ENCODE peak calls at places on chromosomes 7 and 10, in six cellular contexts. F, I, Y, Q, C and M are unnamed samples.

GRCh38 chr10:96670786-96671185 is 49.5 kb downstream of the PIK3AP1 start:
- DNase-seq in F (no peak), I (no peak), Y (no peak), Q (no peak), C (no peak), M (no peak)

GRCh38 chr7:97733276-97734206 is 1.7 kb downstream of the TAC1 start:
- DNase-seq in F (no peak), I (no peak), Y (no peak), Q (no peak), C (peak), M (no peak)

GRCh38 chr10:28939352-28940157 is 262.2 kb downstream of the BAMBI start:
- DNase-seq in F (no peak), I (peak), Y (peak), Q (peak), C (peak), M (no peak)

GRCh38 chr7:102255501-102255900 is 31.2 kb upstream of the SH2B2 start:
- DNase-seq in F (no peak), I (no peak), Y (no peak), Q (no peak), C (no peak), M (no peak)

GRCh38 chr7:26686448-26686981 is 177.9 kb downstream of the SKAP2 start:
- DNase-seq in F (peak), I (no peak), Y (peak), Q (peak), C (no peak), M (no peak)

GRCh38 chr7:107966701-107967100 is 36.3 kb downstream of the LAMB1 start:
- DNase-seq in F (no peak), I (no peak), Y (no peak), Q (no peak), C (peak), M (no peak)

GRCh38 chr10:99443483-99443882 is 13.1 kb upstream of the GOT1 start:
- DNase-seq in F (no peak), I (no peak), Y (no peak), Q (no peak), C (no peak), M (no peak)

GRCh38 chr7:141442781-141443180 is 108.4 kb upstream of the AGK start:
- DNase-seq in F (no peak), I (no peak), Y (no peak), Q (no peak), C (peak), M (no peak)

GRCh38 chr10:123126246-123126645 is 9.5 kb upstream of the HMX3 start:
- DNase-seq in F (no peak), I (no peak), Y (no peak), Q (no peak), C (no peak), M (no peak)

GRCh38 chr7:30618080-30618676 is 23.5 kb downstream of the GARS1 start:
- DNase-seq in F (no peak), I (no peak), Y (no peak), Q (no peak), C (no peak), M (no peak)

GRCh38 chr7:36303202-36304098 is 86.2 kb upstream of the ANLN start:
- DNase-seq in F (peak), I (peak), Y (peak), Q (peak), C (peak), M (no peak)

GRCh38 chr7:151790826-151791379 is 86.0 kb downstream of the PRKAG2 start:
- DNase-seq in F (no peak), I (no peak), Y (no peak), Q (peak), C (no peak), M (no peak)

GRCh38 chr10:46555713-46556514 is 544 bp downstream of the GPRIN2 start:
- DNase-seq in F (peak), I (peak), Y (peak), Q (peak), C (peak), M (no peak)

GRCh38 chr10:47368431-47369180 is 15.5 kb downstream of the ZNF488 start:
- DNase-seq in F (no peak), I (no peak), Y (no peak), Q (no peak), C (no peak), M (no peak)

GRCh38 chr7:81244213-81244612 is 325.4 kb upstream of the SEMA3C start:
- DNase-seq in F (no peak), I (no peak), Y (no peak), Q (no peak), C (no peak), M (no peak)

GRCh38 chr10:49360271-49361177 is 35.4 kb downstream of the DRGX start:
- DNase-seq in F (no peak), I (no peak), Y (peak), Q (no peak), C (peak), M (peak)

GRCh38 chr7:17320102-17320497 is 21.6 kb downstream of the AHR start:
- DNase-seq in F (no peak), I (no peak), Y (no peak), Q (no peak), C (no peak), M (no peak)

GRCh38 chr7:140349172-140349771 is 49.1 kb downstream of the SLC37A3 start:
- DNase-seq in F (no peak), I (no peak), Y (no peak), Q (no peak), C (no peak), M (no peak)

GRCh38 chr7:142796501-142797341 is 26.0 kb downstream of the PRSS2 start:
- DNase-seq in F (no peak), I (no peak), Y (no peak), Q (no peak), C (no peak), M (no peak)

GRCh38 chr7:1172666-1173523 is 12.9 kb upstream of the ZFAND2A start:
- DNase-seq in F (no peak), I (no peak), Y (no peak), Q (no peak), C (no peak), M (no peak)

GRCh38 chr7:142797342-142797798 is 26.6 kb downstream of the PRSS2 start:
- DNase-seq in F (no peak), I (no peak), Y (no peak), Q (no peak), C (no peak), M (no peak)

GRCh38 chr7:12911053-12911452 is 223.6 kb downstream of the ARL4A start:
- DNase-seq in F (no peak), I (no peak), Y (no peak), Q (no peak), C (no peak), M (no peak)

GRCh38 chr7:156491435-156491834 is 149.1 kb upstream of the RNF32 start:
- DNase-seq in F (no peak), I (no peak), Y (no peak), Q (no peak), C (no peak), M (no peak)

GRCh38 chr10:50431118-50431517 is 179.8 kb upstream of the ASAH2 start:
- DNase-seq in F (no peak), I (no peak), Y (no peak), Q (no peak), C (no peak), M (no peak)

GRCh38 chr10:93993782-93994668 is at the start of gene PLCE1:
- DNase-seq in F (peak), I (peak), Y (peak), Q (peak), C (peak), M (no peak)

GRCh38 chr10:21675157-21675796 is 141.2 kb downstream of the MLLT10 start:
- DNase-seq in F (no peak), I (no peak), Y (no peak), Q (no peak), C (no peak), M (no peak)

GRCh38 chr10:62735464-62736188 is 68.9 kb upstream of the ADO start:
- DNase-seq in F (no peak), I (no peak), Y (no peak), Q (no peak), C (no peak), M (no peak)

GRCh38 chr10:5817322-5818047 is 4.3 kb upstream of the GDI2 start:
- DNase-seq in F (no peak), I (no peak), Y (no peak), Q (no peak), C (no peak), M (no peak)

GRCh38 chr10:51700228-51700835 is 937 bp upstream of the CSTF2T start:
- DNase-seq in F (peak), I (peak), Y (no peak), Q (no peak), C (no peak), M (no peak)

GRCh38 chr10:89207801-89208551 is 859 bp upstream of the CH25H start:
- DNase-seq in F (peak), I (peak), Y (peak), Q (peak), C (peak), M (peak)

GRCh38 chr7:7732566-7733290 is 14.3 kb upstream of the RPA3 start:
- DNase-seq in F (no peak), I (no peak), Y (no peak), Q (no peak), C (no peak), M (no peak)

GRCh38 chr7:148856035-148856881 is 27.8 kb downstream of the EZH2 start:
- DNase-seq in F (peak), I (peak), Y (no peak), Q (no peak), C (no peak), M (no peak)

GRCh38 chr10:60441515-60441914 is 51.8 kb upstream of the ANK3 start:
- DNase-seq in F (no peak), I (no peak), Y (no peak), Q (no peak), C (no peak), M (no peak)

GRCh38 chr10:47237316-47238260 is 62.4 kb upstream of the GDF10 start:
- DNase-seq in F (no peak), I (no peak), Y (no peak), Q (no peak), C (no peak), M (no peak)

GRCh38 chr7:134313543-134313942 is 3.2 kb downstream of the SLC35B4 start:
- DNase-seq in F (no peak), I (peak), Y (no peak), Q (no peak), C (no peak), M (no peak)

GRCh38 chr7:97117035-97117371 is 495 bp upstream of the SDHAF3 start:
- DNase-seq in F (peak), I (no peak), Y (no peak), Q (no peak), C (no peak), M (no peak)

GRCh38 chr10:100006241-100006886 is 3.4 kb downstream of the DNMBP start:
- DNase-seq in F (no peak), I (no peak), Y (peak), Q (no peak), C (no peak), M (no peak)

GRCh38 chr10:122551450-122551849 is 9.1 kb upstream of the DMBT1 start:
- DNase-seq in F (no peak), I (no peak), Y (no peak), Q (no peak), C (peak), M (no peak)

GRCh38 chr10:101287183-101287830 is 58.0 kb upstream of the LBX1 start:
- DNase-seq in F (no peak), I (no peak), Y (no peak), Q (no peak), C (no peak), M (no peak)

DNA sequence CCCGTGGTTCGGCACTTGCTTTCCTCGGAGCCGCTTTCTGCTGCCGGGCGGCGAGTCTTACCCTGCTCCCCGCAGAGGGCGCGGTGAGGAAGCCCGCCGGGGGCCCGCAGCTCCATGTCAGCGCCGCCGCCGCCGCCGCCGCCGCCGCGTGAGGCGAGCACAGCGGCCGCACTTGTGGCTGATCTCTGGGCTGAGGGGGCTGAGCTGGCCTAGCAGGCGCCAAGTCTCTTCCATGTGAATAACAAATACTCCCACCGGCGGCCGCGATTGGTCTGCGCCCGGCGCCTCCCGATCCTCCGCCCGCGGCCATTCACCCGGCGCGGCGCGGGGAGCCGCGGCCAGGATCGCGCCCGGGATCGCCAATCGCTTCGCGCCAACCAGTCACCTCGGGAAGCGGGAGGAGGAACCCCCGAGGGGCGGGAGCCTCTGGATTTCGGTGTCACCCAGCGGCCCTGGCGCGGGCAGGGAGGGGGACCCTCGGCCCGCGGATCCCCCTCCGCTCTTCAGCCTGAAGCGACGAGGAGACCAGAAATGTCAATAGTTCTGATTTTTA is at the start of gene GRM8:
- DNase-seq in F (peak), I (peak), Y (peak), Q (peak), C (peak), M (no peak)
- TF ChIP-seq POLR2A in F (no peak), I (no peak), Y (no peak), Q (no peak), C (no peak), M (no peak)

DNA sequence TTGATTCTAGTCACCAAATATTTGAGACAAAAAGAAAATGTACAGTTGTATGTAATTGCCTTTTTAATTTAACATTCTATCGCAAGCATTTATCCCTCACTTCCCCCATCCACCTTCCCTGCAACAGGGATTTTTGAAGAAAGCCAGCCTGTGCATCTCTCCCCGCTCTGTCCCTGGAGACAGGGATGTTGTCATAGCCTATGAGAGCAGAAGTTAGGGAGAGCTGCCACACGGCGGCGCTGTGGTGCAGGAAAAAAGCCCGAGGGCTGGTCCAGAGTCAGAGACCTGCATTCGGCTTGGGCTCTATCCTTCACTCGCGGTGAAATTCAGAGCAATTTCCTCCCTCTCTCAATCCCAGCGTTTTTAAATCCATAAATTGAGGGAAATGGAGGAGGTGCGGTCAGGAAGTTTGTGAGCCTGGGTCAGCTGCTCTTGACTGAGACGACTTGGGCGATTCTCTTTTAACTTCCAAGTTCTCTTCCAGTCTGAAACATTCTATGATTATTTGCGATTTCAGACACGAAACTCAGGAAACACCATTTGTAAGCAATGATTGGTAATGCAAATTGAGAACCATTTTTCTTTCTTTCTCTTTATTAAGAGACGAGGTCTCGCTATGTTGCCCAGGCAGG is 17.5 kb downstream of the HKDC1 start:
- DNase-seq in F (peak), I (peak), Y (peak), Q (peak), C (peak), M (peak)
- H3K4me3 ChIP-seq in F (no peak), I (no peak), Y (no peak), Q (no peak), C (peak), M (no peak)

GRCh38 chr10:110893559-110894179 is 21.9 kb downstream of the PDCD4 start:
- DNase-seq in F (no peak), I (no peak), Y (no peak), Q (no peak), C (no peak), M (no peak)
- TF ChIP-seq POLR2A in F (no peak), I (no peak), Y (no peak), Q (no peak), C (no peak), M (no peak)

GRCh38 chr10:72692057-72692891 is at the start of gene MCU:
- DNase-seq in F (peak), I (peak), Y (peak), Q (peak), C (peak), M (peak)

GRCh38 chr10:72692897-72693598 is 1.1 kb downstream of the MCU start:
- DNase-seq in F (no peak), I (no peak), Y (no peak), Q (no peak), C (no peak), M (peak)

GRCh38 chr10:72695496-72695895 is 3.6 kb downstream of the MCU start:
- DNase-seq in F (no peak), I (no peak), Y (no peak), Q (no peak), C (no peak), M (no peak)

GRCh38 chr10:72693599-72693915 is 1.6 kb downstream of the MCU start:
- DNase-seq in F (no peak), I (no peak), Y (no peak), Q (no peak), C (no peak), M (no peak)

DNA sequence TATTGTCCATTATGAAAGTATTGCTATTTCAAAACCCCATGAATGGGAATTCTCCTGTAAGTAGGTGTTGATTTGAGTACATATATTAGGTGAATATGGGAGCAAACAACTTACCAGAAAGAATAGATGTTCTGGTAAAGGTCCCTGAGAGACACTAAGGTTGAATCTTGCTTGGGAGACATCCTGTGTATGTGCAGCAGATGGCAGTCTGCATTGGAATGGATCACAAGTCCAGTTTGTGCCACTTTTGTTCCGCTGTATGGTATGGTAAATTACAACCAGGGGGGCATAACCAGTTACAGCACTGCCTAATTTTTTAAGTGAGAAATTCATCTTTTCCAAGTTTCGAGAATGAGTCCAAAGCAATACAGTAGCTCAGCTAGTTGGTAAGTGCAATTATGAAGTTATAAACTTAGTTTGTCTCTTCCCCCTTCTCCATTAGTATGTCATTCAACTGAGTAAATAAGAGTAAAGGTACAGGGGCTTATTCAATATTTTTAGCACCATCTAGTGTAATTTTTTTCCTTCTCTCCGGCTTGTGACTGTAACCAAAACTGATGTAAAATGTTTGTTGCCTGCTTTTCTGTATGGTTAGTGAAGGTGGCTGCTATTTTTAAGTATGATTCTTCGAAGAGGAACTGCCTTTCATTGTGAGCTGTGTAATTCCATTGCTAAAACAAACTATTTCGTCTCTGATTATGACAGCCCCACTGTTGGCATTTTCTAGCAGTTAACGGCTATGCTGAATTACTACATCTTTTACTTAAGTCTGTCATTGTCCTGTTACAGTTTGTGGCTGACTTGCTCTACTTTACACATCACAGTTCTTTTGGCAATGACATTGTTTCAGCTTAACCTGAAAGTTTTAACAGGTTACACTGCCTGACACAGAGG is 2.8 kb downstream of the MCU start:
- DNase-seq in F (no peak), I (peak), Y (no peak), Q (no peak), C (peak), M (no peak)
- H3K4me3 ChIP-seq in F (no peak), I (no peak), Y (no peak), Q (no peak), C (peak), M (peak)

DNA sequence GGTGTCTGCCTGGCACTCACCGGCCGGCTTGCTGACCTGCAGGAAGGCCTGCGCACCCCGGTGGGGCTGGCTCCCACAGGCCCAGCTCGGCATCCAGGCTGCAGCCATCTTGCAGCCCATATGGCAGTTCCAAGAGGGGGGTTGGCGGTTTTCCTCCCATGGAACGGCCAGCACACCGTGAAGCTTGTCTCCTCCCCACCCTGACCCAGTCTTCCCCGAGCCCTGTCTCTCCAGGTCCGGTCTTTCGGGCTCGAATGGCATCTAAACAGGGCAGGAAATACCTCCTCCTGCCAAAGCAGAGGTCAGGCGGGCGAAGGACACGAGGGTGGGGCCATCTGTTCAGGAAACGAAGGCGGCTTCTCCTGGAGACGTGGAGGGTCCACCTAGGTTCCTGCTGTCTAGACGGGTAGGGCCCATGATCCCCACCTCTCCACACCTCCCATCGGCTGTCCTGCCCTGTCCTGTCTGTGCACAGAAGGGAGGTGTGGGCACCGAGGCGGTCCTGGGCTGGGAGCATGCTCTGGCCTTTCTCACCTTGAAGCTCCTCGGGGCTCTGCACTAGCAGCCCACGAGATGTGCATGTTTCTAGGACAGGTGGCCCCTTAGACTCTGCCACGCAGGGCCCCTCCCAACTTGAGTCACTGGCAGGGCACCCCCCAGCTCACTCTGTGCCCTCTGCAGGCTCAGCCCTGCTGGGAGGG is 113.7 kb upstream of the DIP2C start:
- DNase-seq in F (no peak), I (no peak), Y (peak), Q (no peak), C (no peak), M (no peak)
- TF ChIP-seq POLR2A in F (no peak), I (no peak), Y (no peak), Q (no peak), C (no peak), M (no peak)